ENCODE peak calls at places on chromosomes 7 and 10, in four cellular contexts. K, Z, M and I are unnamed samples.

GRCh38 chr7:137944168-137944567 is 57.7 kb downstream of the CREB3L2 start:
- DNase-seq in K (no peak), Z (no peak), M (no peak), I (peak)

GRCh38 chr10:19629559-19629958 is 186.7 kb upstream of the PLXDC2 start:
- DNase-seq in K (no peak), Z (no peak), M (no peak), I (peak)

GRCh38 chr10:60806951-60807350 is 28.7 kb downstream of the CDK1 start:
- DNase-seq in K (no peak), Z (no peak), M (no peak), I (no peak)

GRCh38 chr7:130881091-130881798 is 147.2 kb upstream of the KLF14 start:
- DNase-seq in K (no peak), Z (no peak), M (no peak), I (peak)

GRCh38 chr7:106493041-106493731 is 167.8 kb downstream of the CCDC71L start:
- DNase-seq in K (peak), Z (no peak), M (no peak), I (no peak)

GRCh38 chr10:15719062-15719898 is 442 bp downstream of the ITGA8 start:
- DNase-seq in K (no peak), Z (peak), M (no peak), I (no peak)

GRCh38 chr7:68441610-68442009 is 1156.7 kb upstream of the AUTS2 start:
- DNase-seq in K (no peak), Z (no peak), M (no peak), I (no peak)

GRCh38 chr7:102943425-102944169 is 30.8 kb downstream of the LRRC17 start:
- DNase-seq in K (no peak), Z (no peak), M (no peak), I (no peak)

GRCh38 chr7:27606270-27607209 is 56.1 kb downstream of the HIBADH start:
- DNase-seq in K (no peak), Z (no peak), M (peak), I (peak)

GRCh38 chr10:72810976-72811375 is 82.6 kb upstream of the OIT3 start:
- DNase-seq in K (no peak), Z (no peak), M (no peak), I (no peak)

GRCh38 chr10:93818086-93818485 is 60.4 kb downstream of the LGI1 start:
- DNase-seq in K (no peak), Z (peak), M (no peak), I (no peak)

GRCh38 chr10:115001506-115002381 is 63.7 kb downstream of the TRUB1 start:
- DNase-seq in K (no peak), Z (no peak), M (no peak), I (peak)

GRCh38 chr10:35331894-35332640 is 4.2 kb upstream of the CCNY start:
- DNase-seq in K (peak), Z (no peak), M (peak), I (peak)

GRCh38 chr10:79082631-79083581 is 14.1 kb downstream of the ZMIZ1 start:
- DNase-seq in K (peak), Z (no peak), M (no peak), I (peak)

DNA sequence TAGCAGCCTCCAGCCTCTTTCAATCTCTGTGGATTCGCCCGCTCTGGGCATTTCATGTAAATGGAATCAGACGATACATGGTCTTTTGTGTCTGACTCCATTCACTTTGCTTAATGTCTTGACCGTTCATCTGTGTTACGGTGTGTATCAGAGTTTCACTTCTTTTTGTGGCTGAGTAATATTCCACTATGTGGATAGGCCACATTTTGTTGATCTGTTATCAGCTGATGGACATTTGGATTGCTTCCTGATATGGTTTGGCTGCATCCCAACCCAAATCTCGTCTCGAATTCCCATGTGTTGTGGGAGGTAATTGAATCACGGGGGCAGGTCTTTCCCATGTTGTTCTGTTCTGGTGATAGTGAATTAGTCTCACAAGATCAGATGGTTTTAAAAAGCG is 109.0 kb downstream of the LHPP start:
- DNase-seq in K (no peak), Z (no peak), M (no peak), I (no peak)
- TF ChIP-seq MXI1 in K (no peak), Z (no peak), M (no peak), I (no peak)

GRCh38 chr10:95217476-95217875 is 23.4 kb downstream of the ACSM6 start:
- DNase-seq in K (no peak), Z (no peak), M (no peak), I (peak)
- TF ChIP-seq MXI1 in K (no peak), Z (no peak), M (no peak), I (no peak)

DNA sequence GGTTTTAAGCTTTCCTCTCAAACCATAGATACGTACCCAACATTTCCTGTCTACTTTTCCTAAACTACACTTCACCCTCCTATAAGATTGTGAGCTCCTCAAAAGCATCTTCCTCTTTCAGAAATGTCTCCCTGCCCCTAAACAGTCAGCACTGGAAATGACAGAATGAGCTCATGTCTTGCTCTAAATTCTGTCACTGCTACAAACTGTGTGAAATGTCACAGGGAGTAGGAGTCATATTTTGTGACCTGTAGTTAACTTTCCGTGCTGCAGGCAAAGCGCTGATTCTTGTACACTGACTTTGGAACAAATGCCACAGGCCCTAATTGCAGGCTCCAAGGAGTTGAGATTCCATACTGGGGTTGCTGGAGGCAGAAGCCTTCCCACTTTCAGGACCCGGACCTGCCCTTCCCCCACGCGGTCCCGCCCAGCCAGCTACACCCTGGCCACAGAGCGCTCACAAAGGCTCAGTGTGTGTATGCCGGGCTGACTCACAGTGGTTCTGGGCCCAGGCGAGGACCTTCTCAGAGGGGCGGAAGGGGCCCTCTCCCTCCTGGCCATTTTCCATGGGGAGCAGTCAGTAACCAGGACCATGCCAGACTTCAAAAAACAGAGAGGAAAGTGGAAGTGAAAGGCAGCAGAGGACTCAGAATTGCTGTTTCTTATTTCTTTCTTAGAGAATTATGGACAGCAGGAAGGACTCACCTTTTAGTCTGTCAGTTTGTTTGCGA is 24.1 kb downstream of the SCD start:
- DNase-seq in K (peak), Z (no peak), M (peak), I (peak)
- TF ChIP-seq MXI1 in K (no peak), Z (no peak), M (peak), I (no peak)

GRCh38 chr7:129840757-129841156 is 112.0 kb downstream of the UBE2H start:
- DNase-seq in K (no peak), Z (no peak), M (no peak), I (no peak)
- TF ChIP-seq MXI1 in K (no peak), Z (no peak), M (no peak), I (no peak)

DNA sequence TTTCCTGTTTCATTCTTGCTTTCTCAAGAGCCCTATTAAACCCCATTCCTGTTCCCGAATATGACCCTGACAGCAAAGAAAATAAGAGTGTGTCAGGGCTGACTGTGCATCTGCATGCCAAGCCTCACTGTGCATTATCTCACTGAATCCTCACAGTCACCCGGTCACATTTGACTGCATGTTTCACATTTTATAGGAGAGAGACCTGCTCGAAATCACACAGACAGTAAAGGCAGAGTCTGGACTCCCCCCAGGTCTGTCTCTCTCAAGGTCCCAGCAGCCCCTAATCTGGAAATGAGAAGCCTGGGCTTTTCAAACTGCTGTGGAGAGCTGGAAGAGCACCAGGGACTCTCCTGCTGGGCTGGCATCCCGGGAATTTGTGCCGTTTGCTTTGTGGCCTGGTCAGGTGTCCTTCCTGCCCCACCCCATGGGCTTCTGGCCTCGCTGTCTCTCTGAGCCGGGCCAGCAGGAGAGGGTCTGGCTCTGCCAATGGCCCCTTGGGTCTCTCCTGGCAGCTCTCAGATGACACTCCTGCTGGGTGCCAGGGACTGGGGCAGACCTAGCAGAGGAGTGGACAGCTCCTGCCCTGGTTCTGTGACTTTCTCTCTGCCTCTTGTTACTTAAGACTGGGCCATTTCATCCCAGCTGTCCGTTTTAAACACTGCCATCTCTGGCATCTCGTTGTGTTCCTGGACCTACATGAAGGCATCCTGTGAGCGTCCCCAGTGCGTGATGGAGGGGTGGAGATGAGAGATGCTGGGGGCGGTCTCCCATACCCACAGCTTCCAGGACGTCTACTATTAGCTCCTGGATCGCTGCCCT is 173.6 kb downstream of the ARHGAP12 start:
- DNase-seq in K (no peak), Z (no peak), M (peak), I (no peak)
- TF ChIP-seq MXI1 in K (no peak), Z (no peak), M (no peak), I (no peak)

DNA sequence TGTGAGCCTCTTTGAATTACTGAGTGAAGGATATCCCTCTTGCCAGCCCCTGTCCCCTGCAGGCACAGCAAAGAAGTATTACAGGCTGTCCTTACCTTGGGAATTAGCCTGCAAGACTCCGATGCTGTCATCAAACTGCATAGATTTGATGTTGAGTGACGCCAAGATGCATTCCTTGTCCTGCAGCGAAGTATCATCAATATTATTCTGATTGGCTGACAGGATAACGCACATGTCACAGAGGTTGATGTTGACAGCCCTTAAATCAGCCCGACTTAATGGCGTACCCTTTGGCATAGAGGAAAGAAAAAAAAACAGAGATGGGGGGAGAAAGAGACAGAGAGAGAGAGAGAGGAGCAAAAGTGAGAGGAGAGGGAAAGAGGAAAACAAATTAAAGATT is 692.9 kb downstream of the KCNMA1 start:
- DNase-seq in K (no peak), Z (no peak), M (no peak), I (no peak)
- TF ChIP-seq MXI1 in K (no peak), Z (no peak), M (no peak), I (no peak)

GRCh38 chr7:80443336-80443735 is 68.5 kb downstream of the GNAT3 start:
- DNase-seq in K (no peak), Z (no peak), M (no peak), I (no peak)
- TF ChIP-seq MXI1 in K (no peak), Z (no peak), M (no peak), I (no peak)

DNA sequence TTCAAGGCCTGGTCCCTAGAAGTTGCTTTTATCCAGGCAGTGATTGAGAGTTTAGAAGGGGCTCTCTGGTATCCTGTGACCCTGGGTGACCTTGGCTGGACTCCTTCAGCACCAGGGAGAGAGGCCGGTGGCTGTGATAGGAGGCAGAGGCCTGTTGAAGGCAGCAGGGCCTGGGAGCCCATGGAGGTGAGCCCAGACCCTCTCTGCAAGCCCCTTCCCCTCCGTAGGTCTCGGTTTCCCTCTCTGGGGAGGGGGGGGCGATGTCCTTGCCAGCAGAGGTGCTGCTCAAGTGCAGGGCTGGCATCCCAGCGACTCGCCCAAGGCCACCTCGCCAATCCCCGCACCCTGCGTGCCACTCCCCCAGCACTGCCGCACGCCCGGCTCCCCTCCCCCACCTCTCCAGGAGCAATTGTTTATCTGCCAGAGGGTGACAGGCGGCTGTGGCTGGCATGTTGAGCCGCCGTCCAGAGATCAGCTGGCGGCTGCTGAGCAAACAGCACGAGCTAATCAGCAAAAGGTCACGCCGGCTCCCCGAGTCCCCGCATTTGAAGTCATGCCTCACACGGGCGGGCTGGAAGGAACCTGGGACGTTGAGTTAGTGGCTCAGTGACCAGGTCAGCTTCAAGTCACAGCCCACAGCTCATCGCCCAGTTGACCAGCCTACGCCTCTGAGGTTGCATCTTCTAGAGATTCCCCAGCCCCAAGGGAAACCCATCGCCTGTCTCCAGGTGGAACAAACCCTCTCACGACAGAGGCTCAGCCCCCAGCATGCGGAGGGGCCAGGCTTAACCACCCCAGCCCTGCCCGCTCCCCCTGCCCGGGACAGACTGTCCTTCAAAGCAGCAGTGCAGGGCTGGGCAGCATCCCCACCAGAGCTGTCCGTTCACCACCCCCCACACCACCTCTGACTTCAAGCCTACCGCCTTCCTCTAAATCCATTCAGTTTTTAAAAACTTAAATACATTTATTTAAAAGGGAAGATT is 43.7 kb downstream of the ELFN1 start:
- DNase-seq in K (peak), Z (peak), M (peak), I (no peak)
- TF ChIP-seq MXI1 in K (no peak), Z (peak), M (peak), I (no peak)

DNA sequence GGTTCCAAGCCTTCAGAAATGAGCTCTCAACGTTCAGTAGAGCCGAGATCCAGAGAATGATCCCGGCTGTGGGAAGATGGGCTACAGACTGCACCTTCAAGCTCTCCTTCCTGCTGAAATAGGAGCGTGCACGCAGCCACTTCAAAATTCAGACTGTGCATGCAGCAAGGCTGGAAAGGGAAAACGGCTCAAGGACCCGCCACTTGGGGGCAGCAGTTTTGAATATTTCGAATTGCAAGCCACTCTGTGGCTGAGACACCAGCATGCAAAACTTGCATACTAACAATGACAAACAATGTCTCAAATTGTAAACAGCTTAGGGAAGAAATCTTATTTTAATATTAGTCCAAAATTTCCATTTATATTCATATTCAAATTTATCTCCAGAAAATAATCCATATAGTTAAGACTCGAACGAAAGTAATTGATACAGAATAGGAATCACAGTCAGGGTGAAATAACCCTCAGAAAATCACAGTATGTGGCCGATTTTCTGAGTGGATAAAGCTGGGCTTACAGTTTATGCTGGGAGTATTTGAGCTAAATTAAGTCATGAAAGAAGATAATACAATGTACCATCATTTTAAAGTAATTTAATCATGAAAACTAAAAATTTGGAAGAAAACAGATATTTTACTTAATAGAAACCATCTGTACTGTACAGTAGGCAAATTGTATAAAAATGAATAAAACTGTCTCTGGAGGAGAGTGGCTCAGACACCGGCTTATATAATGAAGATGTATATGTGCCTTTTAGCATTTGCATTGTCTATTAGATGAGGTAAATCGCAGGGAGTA is 137.9 kb upstream of the MKI67 start:
- DNase-seq in K (peak), Z (peak), M (peak), I (peak)
- TF ChIP-seq MXI1 in K (no peak), Z (no peak), M (no peak), I (no peak)

GRCh38 chr10:69839696-69840345 is 38.1 kb downstream of the COL13A1 start:
- DNase-seq in K (no peak), Z (peak), M (no peak), I (peak)
- TF ChIP-seq MXI1 in K (no peak), Z (no peak), M (no peak), I (no peak)